ENCODE peak calls at places on chromosomes 11 and 22, in four cellular contexts. I is trophoblast cell, F is H1, A is IMR-90. Q is an unnamed sample.

GRCh38 chr22:27206001-27206746 is 548.8 kb downstream of the MIAT start:
- DNase-seq in I (no peak), F (no peak), A (peak; percentile 73), Q (no peak)

GRCh38 chr11:32511926-32512325 is 71.7 kb upstream of the EIF3M start:
- DNase-seq in I (no peak), F (no peak), A (no peak), Q (no peak)

GRCh38 chr22:46010177-46010867 is 33.4 kb upstream of the WNT7B start:
- DNase-seq in I (no peak), F (no peak), A (peak; percentile 55), Q (no peak)

GRCh38 chr22:24950272-24950902 is 2.1 kb upstream of the KIAA1671 start:
- DNase-seq in I (no peak), F (peak; percentile 76), A (peak; percentile 8), Q (no peak)

GRCh38 chr11:37449146-37449545 is 851.1 kb upstream of the RAG2 start:
- DNase-seq in I (no peak), F (no peak), A (peak; percentile 68), Q (peak; percentile 14)

GRCh38 chr11:76669901-76670474 is 559 bp downstream of the LRRC32 start:
- DNase-seq in I (peak; percentile 82), F (no peak), A (peak; percentile 88), Q (no peak)

GRCh38 chr11:353315-353857 is 15.9 kb upstream of the B4GALNT4 start:
- DNase-seq in I (no peak), F (no peak), A (peak; percentile 77), Q (no peak)

GRCh38 chr11:11036185-11037161 is 178.6 kb upstream of the ZBED5 start:
- DNase-seq in I (peak; percentile 92), F (no peak), A (peak; percentile 66), Q (peak; percentile 48)

GRCh38 chr11:115459563-115459962 is 44.7 kb downstream of the CADM1 start:
- DNase-seq in I (no peak), F (no peak), A (peak; percentile 78), Q (no peak)

GRCh38 chr11:9838229-9838628 is 174.4 kb downstream of the SWAP70 start:
- DNase-seq in I (no peak), F (no peak), A (no peak), Q (no peak)

GRCh38 chr11:70034740-70035365 is 43.3 kb upstream of the ANO1 start:
- DNase-seq in I (no peak), F (peak; percentile 44), A (no peak), Q (no peak)

GRCh38 chr11:17207317-17208256 is at the start of gene PIK3C2A:
- DNase-seq in I (peak; percentile 97), F (peak; percentile 98), A (peak; percentile 90), Q (peak; percentile 93)
- H3K23ac ChIP-seq in I (no peak within 1 kb of the TSS), F (no peak within 1 kb of the TSS), A (peak within 1 kb of the TSS; percentile 76), Q (peak within 1 kb of the TSS; percentile 100)

DNA sequence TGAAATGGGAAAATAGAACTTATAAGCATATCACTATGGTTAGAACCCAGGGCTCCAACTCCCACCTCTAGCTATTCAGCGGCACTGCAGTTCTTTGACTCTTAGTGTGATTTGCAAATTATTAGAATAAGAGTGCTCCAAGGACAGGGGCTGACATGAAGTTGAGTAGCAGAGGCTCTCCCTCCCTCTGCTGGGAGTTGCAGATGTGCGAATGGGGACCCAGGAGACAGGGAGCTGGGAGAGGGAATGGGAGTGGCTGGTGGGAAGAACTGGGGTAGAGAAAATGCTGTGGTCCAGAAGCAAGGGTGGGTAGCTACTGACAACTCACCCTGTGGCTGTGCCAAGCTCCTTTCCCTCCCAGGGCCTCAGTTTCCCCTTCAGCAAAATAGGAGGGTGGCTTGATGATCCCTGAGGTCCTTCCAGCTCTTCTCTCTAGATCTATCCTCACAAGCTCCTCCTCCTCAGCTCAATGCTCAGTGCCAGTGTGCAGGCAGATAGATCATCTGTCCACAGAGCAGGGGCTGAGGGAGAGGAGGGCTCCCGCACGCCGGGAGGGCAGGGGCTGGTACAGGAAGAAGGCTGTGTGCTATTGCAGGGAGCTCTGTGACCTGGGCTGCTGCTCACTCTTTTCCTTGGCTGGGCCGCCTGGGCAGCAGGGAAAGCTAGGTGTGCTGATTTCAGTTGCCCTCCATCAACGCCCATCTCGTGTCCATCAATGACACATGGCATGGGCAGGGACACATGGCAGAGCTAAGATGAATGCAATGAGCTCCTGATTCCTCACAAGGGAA is 99.0 kb downstream of the NECTIN1 start:
- DNase-seq in I (no peak), F (no peak), A (no peak), Q (no peak)
- H3K23ac ChIP-seq in I (no peak overlapping the region), F (no peak overlapping the region), A (no peak overlapping the region), Q (no peak overlapping the region)

GRCh38 chr11:2789331-2789730 is 89.5 kb upstream of the KCNQ1OT1 start:
- DNase-seq in I (no peak), F (peak; percentile 42), A (no peak), Q (no peak)

GRCh38 chr11:2788751-2789140 is 89.0 kb upstream of the KCNQ1OT1 start:
- DNase-seq in I (no peak), F (peak; percentile 47), A (no peak), Q (no peak)

GRCh38 chr11:2789791-2790580 is 90.2 kb upstream of the KCNQ1OT1 start:
- DNase-seq in I (no peak), F (no peak), A (no peak), Q (no peak)

GRCh38 chr11:2790581-2790925 is 90.8 kb upstream of the KCNQ1OT1 start:
- DNase-seq in I (no peak), F (peak; percentile 39), A (no peak), Q (no peak)

GRCh38 chr11:2787816-2788750 is 88.3 kb upstream of the KCNQ1OT1 start:
- DNase-seq in I (no peak), F (peak; percentile 52), A (no peak), Q (no peak)
- H3K23ac ChIP-seq in I (no peak overlapping the region), F (no peak overlapping the region), A (no peak overlapping the region), Q (peak overlapping the region; percentile 12)

GRCh38 chr11:3056296-3057068 is 741 bp downstream of the CARS1 start:
- DNase-seq in I (no peak), F (no peak), A (no peak), Q (no peak)
- H3K23ac ChIP-seq in I (no peak overlapping the region), F (no peak overlapping the region), A (peak overlapping the region; percentile 91), Q (no peak overlapping the region)